ENCODE peak calls at places on chromosomes 3 and 15, in five cellular contexts. L, D, Q, R and A are unnamed samples.

GRCh38 chr15:61653110-61653509 is 407.1 kb downstream of the VPS13C start:
- DNase-seq in L (no peak), D (no peak), Q (no peak), R (no peak), A (no peak)

GRCh38 chr3:156761713-156762575 is 64.2 kb upstream of the LEKR1 start:
- DNase-seq in L (no peak), D (no peak), Q (no peak), R (no peak), A (no peak)

GRCh38 chr3:12394516-12395271 is 89.6 kb upstream of the TSEN2 start:
- DNase-seq in L (no peak), D (no peak), Q (no peak), R (no peak), A (no peak)

GRCh38 chr3:102904629-102905028 is 469.8 kb downstream of the ZPLD1 start:
- DNase-seq in L (no peak), D (no peak), Q (no peak), R (no peak), A (peak)

GRCh38 chr3:70360985-70361384 is 48.5 kb upstream of the MDFIC2 start:
- DNase-seq in L (no peak), D (no peak), Q (no peak), R (no peak), A (no peak)

GRCh38 chr15:68612979-68613740 is 34.4 kb downstream of the CORO2B start:
- DNase-seq in L (no peak), D (no peak), Q (no peak), R (no peak), A (no peak)

GRCh38 chr15:62521396-62521795 is 356.3 kb upstream of the C2CD4B start:
- DNase-seq in L (no peak), D (no peak), Q (no peak), R (no peak), A (no peak)

GRCh38 chr15:97976766-97977503 is 16.4 kb downstream of the ARRDC4 start:
- DNase-seq in L (no peak), D (no peak), Q (no peak), R (no peak), A (no peak)

GRCh38 chr3:114650808-114651207 is 357.0 kb downstream of the TIGIT start:
- DNase-seq in L (no peak), D (no peak), Q (no peak), R (no peak), A (no peak)

GRCh38 chr3:839981-840380 is 252.8 kb upstream of the CNTN6 start:
- DNase-seq in L (no peak), D (no peak), Q (no peak), R (no peak), A (no peak)

GRCh38 chr3:46236294-46237054 is 5.8 kb upstream of the CCR3 start:
- DNase-seq in L (no peak), D (no peak), Q (no peak), R (no peak), A (no peak)

GRCh38 chr3:197363553-197364409 is 65.4 kb upstream of the DLG1 start:
- DNase-seq in L (no peak), D (peak), Q (no peak), R (no peak), A (no peak)